ENCODE peak calls at places on chromosomes 16 and 17, in ten cellular contexts. L, R, B, Z, X, I, V, W, T and N are unnamed samples.

GRCh38 chr17:7846063-7846735 is 8.7 kb upstream of the TMEM88 start:
- DNase-seq in V (no peak), X (no peak), I (no peak), W (peak), L (no peak), T (no peak), B (no peak), R (no peak), Z (no peak), N (no peak)

GRCh38 chr16:88697831-88698693 is 8.1 kb downstream of the RNF166 start:
- DNase-seq in T (no peak), I (no peak), Z (no peak), X (no peak), V (no peak), R (no peak), B (no peak), W (no peak), L (peak), N (no peak)

GRCh38 chr16:75108792-75109731 is 7.5 kb downstream of the LDHD start:
- DNase-seq in V (peak), X (peak), I (peak), W (peak), B (no peak), R (peak), T (peak), L (peak), Z (no peak), N (peak)

GRCh38 chr16:69131167-69131748 is 1.1 kb downstream of the CHTF8 start:
- DNase-seq in Z (peak), X (peak), I (peak), L (no peak), W (no peak), T (no peak), R (no peak), B (peak), V (peak), N (no peak)

GRCh38 chr16:84341533-84342295 is 26.6 kb upstream of the ATP2C2 start:
- DNase-seq in R (no peak), X (no peak), W (no peak), B (no peak), Z (no peak), L (no peak), T (no peak), V (no peak), I (no peak), N (no peak)

GRCh38 chr16:30053376-30054015 is 12.1 kb upstream of the ALDOA start:
- DNase-seq in I (peak), R (no peak), V (peak), Z (no peak), W (no peak), X (peak), B (no peak), L (no peak), T (no peak), N (peak)

GRCh38 chr17:51764387-51764971 is 394.0 kb downstream of the CA10 start:
- DNase-seq in W (no peak), R (no peak), L (peak), X (peak), T (peak), Z (peak), B (peak), V (peak), I (peak), N (peak)

GRCh38 chr17:14307560-14308024 is 6.7 kb downstream of the HS3ST3B1 start:
- DNase-seq in Z (no peak), T (peak), B (no peak), I (peak), W (no peak), X (no peak), R (no peak), V (peak), L (no peak), N (no peak)